ENCODE peak calls at places on chromosomes 7 and 10, in four cellular contexts. W is H1, J is HepG2, I is GM12878. Z is an unnamed sample.

GRCh38 chr10:102635377-102635776 is 8.9 kb upstream of the TRIM8 start:
- DNase-seq in W (no peak), J (no peak), I (no peak), Z (no peak)

GRCh38 chr10:43209064-43209455 is 57.8 kb downstream of the RASGEF1A start:
- DNase-seq in W (no peak), J (no peak), I (no peak), Z (no peak)

GRCh38 chr10:73906524-73907447 is 4.1 kb upstream of the PLAU start:
- DNase-seq in W (peak), J (peak), I (no peak), Z (peak)

GRCh38 chr10:67549390-67549789 is 146.6 kb downstream of the CTNNA3 start:
- DNase-seq in W (no peak), J (no peak), I (no peak), Z (no peak)

GRCh38 chr7:157851501-157852067 is 514.8 kb downstream of the DNAJB6 start:
- DNase-seq in W (peak), J (peak), I (no peak), Z (peak)

GRCh38 chr10:80945267-80945880 is 407.7 kb downstream of the SH2D4B start:
- DNase-seq in W (no peak), J (peak), I (no peak), Z (no peak)

GRCh38 chr7:31068006-31068675 is 16.0 kb downstream of the ADCYAP1R1 start:
- DNase-seq in W (no peak), J (no peak), I (no peak), Z (no peak)

GRCh38 chr7:34084651-34085050 is 179.3 kb downstream of the BMPER start:
- DNase-seq in W (no peak), J (no peak), I (no peak), Z (no peak)

GRCh38 chr10:96512997-96513685 is 585 bp downstream of the TLL2 start:
- DNase-seq in W (no peak), J (no peak), I (no peak), Z (no peak)

GRCh38 chr7:81366546-81366945 is 403.3 kb downstream of the HGF start:
- DNase-seq in W (no peak), J (no peak), I (no peak), Z (no peak)

GRCh38 chr7:28168393-28169158 is 12.0 kb downstream of the JAZF1 start:
- DNase-seq in W (no peak), J (no peak), I (no peak), Z (no peak)

GRCh38 chr10:30502266-30503058 is 68.5 kb downstream of the MAP3K8 start:
- DNase-seq in W (no peak), J (no peak), I (no peak), Z (no peak)

GRCh38 chr7:115635367-115635766 is 395.2 kb downstream of the TFEC start:
- DNase-seq in W (no peak), J (no peak), I (no peak), Z (no peak)

GRCh38 chr7:132516042-132516840 is 60.0 kb downstream of the PLXNA4 start:
- DNase-seq in W (no peak), J (peak), I (no peak), Z (no peak)

GRCh38 chr7:158730383-158731055 is 25.9 kb upstream of the NCAPG2 start:
- DNase-seq in W (peak), J (no peak), I (no peak), Z (no peak)

GRCh38 chr10:33600381-33600780 is 265.9 kb upstream of the NRP1 start:
- DNase-seq in W (no peak), J (no peak), I (no peak), Z (no peak)

GRCh38 chr10:98425511-98426352 is 10.8 kb upstream of the PYROXD2 start:
- DNase-seq in W (peak), J (peak), I (no peak), Z (peak)

GRCh38 chr7:108166687-108167086 is 36.5 kb upstream of the LAMB4 start:
- DNase-seq in W (no peak), J (no peak), I (no peak), Z (no peak)

GRCh38 chr7:70131807-70132565 is 533.7 kb downstream of the AUTS2 start:
- DNase-seq in W (no peak), J (no peak), I (no peak), Z (no peak)

GRCh38 chr10:130003166-130003565 is 39.1 kb upstream of the EBF3 start:
- DNase-seq in W (no peak), J (no peak), I (no peak), Z (no peak)

GRCh38 chr10:65194131-65194530 is 1672.9 kb downstream of the REEP3 start:
- DNase-seq in W (no peak), J (no peak), I (no peak), Z (no peak)

GRCh38 chr10:49611815-49612512 is 1.9 kb downstream of the SLC18A3 start:
- DNase-seq in W (peak), J (no peak), I (no peak), Z (no peak)

GRCh38 chr7:13560441-13560840 is 429.0 kb downstream of the ETV1 start:
- DNase-seq in W (no peak), J (no peak), I (no peak), Z (no peak)

GRCh38 chr7:5424689-5425506 is 1.3 kb upstream of the TNRC18 start:
- DNase-seq in W (no peak), J (peak), I (no peak), Z (no peak)

DNA sequence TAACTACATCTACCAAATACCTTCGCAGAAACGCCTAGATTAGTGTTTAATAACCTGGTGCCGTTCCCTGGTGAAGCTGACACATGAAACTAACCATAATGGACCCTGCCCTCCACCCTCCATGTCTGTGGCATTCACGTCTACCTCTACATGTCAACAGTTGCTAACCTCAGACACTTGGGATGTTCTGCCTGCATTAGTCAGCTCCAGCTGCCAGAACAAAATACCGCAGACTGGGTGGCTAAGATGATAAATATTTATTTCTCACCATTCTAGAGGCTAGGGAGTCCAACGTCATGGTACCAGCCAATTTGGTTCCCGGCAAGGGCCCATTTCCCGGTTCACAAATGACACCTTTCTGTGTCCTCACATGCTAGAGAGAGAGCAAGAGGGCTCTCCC is 118.5 kb upstream of the CHST15 start:
- DNase-seq in W (no peak), J (no peak), I (no peak), Z (no peak)
- TF ChIP-seq CEBPB in W (no peak), J (no peak), I (no peak), Z (no peak)

GRCh38 chr7:22781230-22781711 is 41.4 kb downstream of the TOMM7 start:
- DNase-seq in W (no peak), J (no peak), I (no peak), Z (no peak)

GRCh38 chr7:22782616-22783232 is 39.9 kb downstream of the TOMM7 start:
- DNase-seq in W (peak), J (peak), I (no peak), Z (peak)

GRCh38 chr7:22783421-22783820 is 39.2 kb downstream of the TOMM7 start:
- DNase-seq in W (no peak), J (no peak), I (no peak), Z (no peak)

GRCh38 chr7:22776964-22777363 is 45.7 kb downstream of the TOMM7 start:
- DNase-seq in W (no peak), J (no peak), I (no peak), Z (no peak)

DNA sequence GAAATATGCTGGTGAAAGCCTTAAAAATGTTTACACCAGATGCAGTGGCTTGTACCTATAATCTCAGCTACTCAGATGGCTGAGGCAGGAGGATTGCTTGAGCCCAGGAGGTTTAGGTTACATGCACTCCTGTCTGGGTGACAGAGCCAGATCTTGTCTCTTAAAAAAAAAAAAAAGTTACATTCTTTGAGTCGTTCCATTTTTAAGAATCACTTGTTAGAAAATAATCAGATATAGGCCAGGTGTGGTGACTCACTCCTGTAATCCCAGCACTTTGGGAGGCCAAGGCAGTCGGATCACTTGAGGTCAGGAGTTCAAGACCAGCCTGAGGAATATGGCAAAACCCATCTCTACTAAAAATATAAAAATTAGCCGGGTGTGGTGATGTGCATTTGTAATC is 43.0 kb downstream of the TOMM7 start:
- DNase-seq in W (no peak), J (no peak), I (no peak), Z (no peak)
- TF ChIP-seq ATF3 in W (no peak), J (no peak), I (no peak), Z (no peak)

GRCh38 chr7:102152672-102153585 is 133.7 kb upstream of the SH2B2 start:
- DNase-seq in W (peak), J (peak), I (no peak), Z (peak)
- TF ChIP-seq ZNF274 in W (no peak), J (peak), I (no peak), Z (no peak)

GRCh38 chr10:89147256-89147655 is 59.9 kb downstream of the CH25H start:
- DNase-seq in W (no peak), J (no peak), I (no peak), Z (no peak)
- TF ChIP-seq CEBPB in W (no peak), J (no peak), I (no peak), Z (no peak)

GRCh38 chr7:35975851-35976454 is 175.1 kb downstream of the SEPTIN7 start:
- DNase-seq in W (no peak), J (peak), I (peak), Z (peak)
- TF ChIP-seq ATF3 in W (no peak), J (no peak), I (no peak), Z (no peak)

GRCh38 chr7:156612930-156613329 is 27.6 kb upstream of the RNF32 start:
- DNase-seq in W (no peak), J (no peak), I (peak), Z (no peak)

GRCh38 chr7:156616269-156617202 is 24.0 kb upstream of the RNF32 start:
- DNase-seq in W (peak), J (peak), I (no peak), Z (no peak)

GRCh38 chr7:156611393-156612010 is 29.1 kb upstream of the RNF32 start:
- DNase-seq in W (no peak), J (no peak), I (no peak), Z (no peak)

GRCh38 chr7:156617215-156617614 is 23.4 kb upstream of the RNF32 start:
- DNase-seq in W (no peak), J (no peak), I (no peak), Z (no peak)

GRCh38 chr7:156614434-156615264 is 25.9 kb upstream of the RNF32 start:
- DNase-seq in W (no peak), J (peak), I (no peak), Z (no peak)
- TF ChIP-seq ZNF274 in W (no peak), J (peak), I (no peak), Z (no peak)

DNA sequence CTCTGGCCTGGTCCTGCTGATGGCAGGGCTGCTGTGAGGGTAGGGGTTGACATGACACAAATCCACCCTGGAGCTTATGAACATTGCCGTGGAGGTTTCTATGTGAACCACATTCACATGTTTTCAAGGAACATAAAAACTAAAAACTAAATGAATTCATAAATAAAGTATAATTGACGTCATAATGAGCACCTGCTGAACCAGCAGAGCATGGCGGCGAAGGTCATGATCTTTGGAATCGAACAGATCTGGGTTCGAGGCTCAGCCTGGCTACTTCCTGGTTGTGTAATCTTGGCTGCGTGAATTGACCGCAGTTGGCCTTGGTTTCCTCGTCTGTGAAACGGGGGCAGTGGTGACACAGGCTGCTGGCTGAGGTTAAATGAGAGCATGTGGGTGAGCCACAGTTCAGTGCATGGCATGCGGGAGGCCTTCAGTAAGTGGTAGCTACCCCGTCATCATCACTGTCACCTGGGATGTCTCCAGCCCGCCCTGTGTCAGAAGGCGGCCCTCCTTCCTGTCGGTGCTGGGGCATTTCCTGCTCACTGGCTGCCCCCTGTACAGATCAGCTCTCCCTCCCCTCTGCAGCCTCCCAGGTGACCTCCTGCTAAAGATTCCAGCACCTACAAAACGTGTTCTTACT is 190.2 kb upstream of the SHH start:
- DNase-seq in W (no peak), J (no peak), I (no peak), Z (no peak)
- TF ChIP-seq CEBPB in W (no peak), J (no peak), I (no peak), Z (no peak)

Z was measured in HCT116.